ENCODE peak calls at places on chromosomes 5 and 9, in nine cellular contexts. One of them, this sample, is unnamed.

GRCh38 chr5:386432-387341 is 56.3 kb upstream of the EXOC3 start:
- DNase-seq in colonic mucosa: peak; percentile 9
- DNase-seq in HepG2: no peak
- DNase-seq in ovary: no peak
- DNase-seq in spleen: no peak
- DNase-seq in IMR-90: peak; percentile 76
- DNase-seq in cardiac fibroblast: peak; percentile 26
- DNase-seq in kidney epithelial cell: no peak
- DNase-seq in tibial artery: no peak
- DNase-seq in this sample: no peak

GRCh38 chr9:107983762-107984161 is 494.2 kb upstream of the KLF4 start:
- DNase-seq in colonic mucosa: no peak
- DNase-seq in HepG2: no peak
- DNase-seq in ovary: no peak
- DNase-seq in spleen: no peak
- DNase-seq in IMR-90: no peak
- DNase-seq in cardiac fibroblast: no peak
- DNase-seq in kidney epithelial cell: no peak
- DNase-seq in tibial artery: no peak
- DNase-seq in this sample: no peak

GRCh38 chr5:55154893-55155292 is 5.1 kb upstream of the GPX8 start:
- DNase-seq in colonic mucosa: no peak
- DNase-seq in HepG2: no peak
- DNase-seq in ovary: no peak
- DNase-seq in spleen: no peak
- DNase-seq in IMR-90: peak; percentile 80
- DNase-seq in cardiac fibroblast: peak; percentile 82
- DNase-seq in kidney epithelial cell: no peak
- DNase-seq in tibial artery: no peak
- DNase-seq in this sample: no peak

GRCh38 chr5:69048233-69048632 is 45.6 kb upstream of the SLC30A5 start:
- DNase-seq in colonic mucosa: no peak
- DNase-seq in HepG2: peak; percentile 7
- DNase-seq in ovary: no peak
- DNase-seq in spleen: no peak
- DNase-seq in IMR-90: no peak
- DNase-seq in cardiac fibroblast: peak; percentile 21
- DNase-seq in kidney epithelial cell: no peak
- DNase-seq in tibial artery: no peak
- DNase-seq in this sample: no peak

GRCh38 chr5:172123269-172123692 is 64.7 kb downstream of the STK10 start:
- DNase-seq in colonic mucosa: peak; percentile 66
- DNase-seq in HepG2: peak; percentile 55
- DNase-seq in ovary: peak; percentile 46
- DNase-seq in spleen: no peak
- DNase-seq in IMR-90: peak; percentile 67
- DNase-seq in cardiac fibroblast: peak; percentile 78
- DNase-seq in kidney epithelial cell: no peak
- DNase-seq in tibial artery: peak; percentile 71
- DNase-seq in this sample: no peak

GRCh38 chr9:108885643-108886348 is 23.7 kb downstream of the ACTL7A start:
- DNase-seq in colonic mucosa: peak; percentile 42
- DNase-seq in HepG2: peak; percentile 100
- DNase-seq in ovary: peak; percentile 78
- DNase-seq in spleen: no peak
- DNase-seq in IMR-90: peak; percentile 84
- DNase-seq in cardiac fibroblast: peak; percentile 94
- DNase-seq in kidney epithelial cell: peak; percentile 57
- DNase-seq in tibial artery: no peak
- DNase-seq in this sample: no peak

GRCh38 chr9:26685857-26686256 is 206.7 kb downstream of the CAAP1 start:
- DNase-seq in colonic mucosa: no peak
- DNase-seq in HepG2: no peak
- DNase-seq in ovary: no peak
- DNase-seq in spleen: no peak
- DNase-seq in IMR-90: peak; percentile 0
- DNase-seq in cardiac fibroblast: peak; percentile 5
- DNase-seq in kidney epithelial cell: no peak
- DNase-seq in tibial artery: no peak
- DNase-seq in this sample: no peak

GRCh38 chr5:123537845-123538244 is 25.9 kb downstream of the CSNK1G3 start:
- DNase-seq in colonic mucosa: no peak
- DNase-seq in HepG2: no peak
- DNase-seq in ovary: no peak
- DNase-seq in spleen: no peak
- DNase-seq in IMR-90: no peak
- DNase-seq in cardiac fibroblast: no peak
- DNase-seq in kidney epithelial cell: no peak
- DNase-seq in tibial artery: no peak
- DNase-seq in this sample: no peak

GRCh38 chr5:143102414-143102813 is 301.1 kb downstream of the NR3C1 start:
- DNase-seq in colonic mucosa: no peak
- DNase-seq in HepG2: no peak
- DNase-seq in ovary: no peak
- DNase-seq in spleen: no peak
- DNase-seq in IMR-90: no peak
- DNase-seq in cardiac fibroblast: no peak
- DNase-seq in kidney epithelial cell: no peak
- DNase-seq in tibial artery: no peak
- DNase-seq in this sample: no peak

GRCh38 chr9:91116226-91116625 is 245.5 kb downstream of the AUH start:
- DNase-seq in colonic mucosa: no peak
- DNase-seq in HepG2: no peak
- DNase-seq in ovary: no peak
- DNase-seq in spleen: no peak
- DNase-seq in IMR-90: no peak
- DNase-seq in cardiac fibroblast: no peak
- DNase-seq in kidney epithelial cell: no peak
- DNase-seq in tibial artery: no peak
- DNase-seq in this sample: no peak

GRCh38 chr9:109241931-109242330 is 74.9 kb upstream of the FRRS1L start:
- DNase-seq in colonic mucosa: no peak
- DNase-seq in HepG2: no peak
- DNase-seq in ovary: no peak
- DNase-seq in spleen: no peak
- DNase-seq in IMR-90: no peak
- DNase-seq in cardiac fibroblast: no peak
- DNase-seq in kidney epithelial cell: no peak
- DNase-seq in tibial artery: no peak
- DNase-seq in this sample: no peak

GRCh38 chr5:67494186-67494842 is 297.7 kb upstream of the CD180 start:
- DNase-seq in colonic mucosa: no peak
- DNase-seq in HepG2: no peak
- DNase-seq in ovary: peak; percentile 24
- DNase-seq in spleen: no peak
- DNase-seq in IMR-90: no peak
- DNase-seq in cardiac fibroblast: no peak
- DNase-seq in kidney epithelial cell: no peak
- DNase-seq in tibial artery: no peak
- DNase-seq in this sample: peak; percentile 51

GRCh38 chr5:123207852-123208251 is 118.8 kb downstream of the PRDM6 start:
- DNase-seq in colonic mucosa: no peak
- DNase-seq in HepG2: no peak
- DNase-seq in ovary: no peak
- DNase-seq in spleen: no peak
- DNase-seq in IMR-90: peak; percentile 27
- DNase-seq in cardiac fibroblast: no peak
- DNase-seq in kidney epithelial cell: no peak
- DNase-seq in tibial artery: no peak
- DNase-seq in this sample: no peak

GRCh38 chr5:119578937-119579336 is 50.4 kb upstream of the FAM170A start:
- DNase-seq in colonic mucosa: no peak
- DNase-seq in HepG2: peak; percentile 63
- DNase-seq in ovary: no peak
- DNase-seq in spleen: no peak
- DNase-seq in IMR-90: peak; percentile 2
- DNase-seq in cardiac fibroblast: peak; percentile 34
- DNase-seq in kidney epithelial cell: no peak
- DNase-seq in tibial artery: no peak
- DNase-seq in this sample: no peak
- TF ChIP-seq CTCF in colonic mucosa: no peak
- TF ChIP-seq CTCF in HepG2: peak; percentile 36
- TF ChIP-seq CTCF in ovary: no peak
- TF ChIP-seq CTCF in spleen: no peak
- TF ChIP-seq CTCF in IMR-90: peak; percentile 12
- TF ChIP-seq CTCF in cardiac fibroblast: no peak
- TF ChIP-seq CTCF in kidney epithelial cell: peak; percentile 20
- TF ChIP-seq CTCF in tibial artery: no peak
- TF ChIP-seq CTCF in this sample: no peak

GRCh38 chr9:95008151-95008771 is 281.8 kb downstream of the AOPEP start:
- DNase-seq in colonic mucosa: peak; percentile 61
- DNase-seq in HepG2: peak; percentile 86
- DNase-seq in ovary: no peak
- DNase-seq in spleen: no peak
- DNase-seq in IMR-90: no peak
- DNase-seq in cardiac fibroblast: peak; percentile 61
- DNase-seq in kidney epithelial cell: no peak
- DNase-seq in tibial artery: no peak
- DNase-seq in this sample: no peak

GRCh38 chr9:95007470-95007869 is 281.0 kb downstream of the AOPEP start:
- DNase-seq in colonic mucosa: no peak
- DNase-seq in HepG2: no peak
- DNase-seq in ovary: no peak
- DNase-seq in spleen: no peak
- DNase-seq in IMR-90: no peak
- DNase-seq in cardiac fibroblast: peak; percentile 78
- DNase-seq in kidney epithelial cell: no peak
- DNase-seq in tibial artery: no peak
- DNase-seq in this sample: no peak

GRCh38 chr9:95010431-95010838 is 283.9 kb downstream of the AOPEP start:
- DNase-seq in colonic mucosa: no peak
- DNase-seq in HepG2: no peak
- DNase-seq in ovary: no peak
- DNase-seq in spleen: no peak
- DNase-seq in IMR-90: no peak
- DNase-seq in cardiac fibroblast: no peak
- DNase-seq in kidney epithelial cell: no peak
- DNase-seq in tibial artery: no peak
- DNase-seq in this sample: no peak

GRCh38 chr9:95012035-95012708 is 285.7 kb downstream of the AOPEP start:
- DNase-seq in colonic mucosa: no peak
- DNase-seq in HepG2: no peak
- DNase-seq in ovary: no peak
- DNase-seq in spleen: no peak
- DNase-seq in IMR-90: no peak
- DNase-seq in cardiac fibroblast: no peak
- DNase-seq in kidney epithelial cell: no peak
- DNase-seq in tibial artery: no peak
- DNase-seq in this sample: no peak

GRCh38 chr9:95009459-95009858 is 283.0 kb downstream of the AOPEP start:
- DNase-seq in colonic mucosa: no peak
- DNase-seq in HepG2: no peak
- DNase-seq in ovary: no peak
- DNase-seq in spleen: no peak
- DNase-seq in IMR-90: no peak
- DNase-seq in cardiac fibroblast: no peak
- DNase-seq in kidney epithelial cell: no peak
- DNase-seq in tibial artery: no peak
- DNase-seq in this sample: no peak
- H3K4me3 ChIP-seq in colonic mucosa: no peak overlapping the region
- H3K4me3 ChIP-seq in HepG2: no peak overlapping the region
- H3K4me3 ChIP-seq in ovary: no peak overlapping the region
- H3K4me3 ChIP-seq in spleen: no peak overlapping the region
- H3K4me3 ChIP-seq in IMR-90: no peak overlapping the region
- H3K4me3 ChIP-seq in cardiac fibroblast: no peak overlapping the region
- H3K4me3 ChIP-seq in kidney epithelial cell: no peak overlapping the region
- H3K4me3 ChIP-seq in tibial artery: peak overlapping the region; percentile 88
- H3K4me3 ChIP-seq in this sample: no peak overlapping the region

GRCh38 chr5:15191012-15191411 is 309.0 kb upstream of the FBXL7 start:
- DNase-seq in colonic mucosa: no peak
- DNase-seq in HepG2: no peak
- DNase-seq in ovary: no peak
- DNase-seq in spleen: no peak
- DNase-seq in IMR-90: no peak
- DNase-seq in cardiac fibroblast: peak; percentile 7
- DNase-seq in kidney epithelial cell: no peak
- DNase-seq in tibial artery: no peak
- DNase-seq in this sample: no peak
- TF ChIP-seq CTCF in colonic mucosa: no peak
- TF ChIP-seq CTCF in HepG2: no peak
- TF ChIP-seq CTCF in ovary: no peak
- TF ChIP-seq CTCF in spleen: no peak
- TF ChIP-seq CTCF in IMR-90: no peak
- TF ChIP-seq CTCF in cardiac fibroblast: no peak
- TF ChIP-seq CTCF in kidney epithelial cell: peak; percentile 5
- TF ChIP-seq CTCF in tibial artery: no peak
- TF ChIP-seq CTCF in this sample: no peak

GRCh38 chr9:211557-211956 is 3.1 kb upstream of the DOCK8 start:
- DNase-seq in colonic mucosa: no peak
- DNase-seq in HepG2: no peak
- DNase-seq in ovary: no peak
- DNase-seq in spleen: no peak
- DNase-seq in IMR-90: no peak
- DNase-seq in cardiac fibroblast: peak; percentile 39
- DNase-seq in kidney epithelial cell: no peak
- DNase-seq in tibial artery: peak; percentile 23
- DNase-seq in this sample: no peak

GRCh38 chr9:214488-215448 is at the start of gene DOCK8:
- DNase-seq in colonic mucosa: peak; percentile 67
- DNase-seq in HepG2: peak; percentile 31
- DNase-seq in ovary: peak; percentile 24
- DNase-seq in spleen: peak; percentile 97
- DNase-seq in IMR-90: no peak
- DNase-seq in cardiac fibroblast: peak; percentile 44
- DNase-seq in kidney epithelial cell: peak; percentile 2
- DNase-seq in tibial artery: peak; percentile 58
- DNase-seq in this sample: peak; percentile 85

GRCh38 chr9:219670-220365 is 5.2 kb downstream of the DOCK8 start:
- DNase-seq in colonic mucosa: no peak
- DNase-seq in HepG2: no peak
- DNase-seq in ovary: no peak
- DNase-seq in spleen: no peak
- DNase-seq in IMR-90: no peak
- DNase-seq in cardiac fibroblast: no peak
- DNase-seq in kidney epithelial cell: no peak
- DNase-seq in tibial artery: peak; percentile 31
- DNase-seq in this sample: peak; percentile 58

GRCh38 chr9:212265-212664 is 2.4 kb upstream of the DOCK8 start:
- DNase-seq in colonic mucosa: no peak
- DNase-seq in HepG2: no peak
- DNase-seq in ovary: no peak
- DNase-seq in spleen: no peak
- DNase-seq in IMR-90: no peak
- DNase-seq in cardiac fibroblast: no peak
- DNase-seq in kidney epithelial cell: no peak
- DNase-seq in tibial artery: no peak
- DNase-seq in this sample: no peak

DNA sequence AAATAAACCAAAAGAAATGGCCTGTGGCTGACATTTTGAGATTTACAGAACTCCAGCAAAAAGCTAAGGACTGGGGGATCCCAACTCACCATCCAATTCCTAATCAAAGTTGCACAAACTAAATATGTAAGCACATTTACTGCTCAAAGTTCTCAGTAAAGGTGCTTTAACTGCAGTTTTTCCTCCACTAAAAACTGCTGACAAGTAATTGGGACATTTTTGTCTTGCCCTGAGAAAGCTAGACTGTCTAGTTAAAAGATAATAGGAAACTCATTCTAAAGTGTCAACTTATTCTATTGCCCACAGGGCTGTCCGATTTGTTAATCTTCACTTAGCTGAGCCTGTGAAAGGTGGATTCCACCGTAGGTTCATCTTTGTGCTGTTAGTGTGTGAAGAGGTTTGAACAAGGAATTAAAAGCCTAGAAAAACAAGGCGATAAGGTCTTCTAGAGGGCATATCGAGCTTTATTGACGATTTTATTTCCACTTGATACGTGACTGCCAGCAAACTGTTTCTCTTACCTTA is 1.0 kb downstream of the DOCK8 start:
- DNase-seq in colonic mucosa: no peak
- DNase-seq in HepG2: no peak
- DNase-seq in ovary: no peak
- DNase-seq in spleen: no peak
- DNase-seq in IMR-90: no peak
- DNase-seq in cardiac fibroblast: no peak
- DNase-seq in kidney epithelial cell: no peak
- DNase-seq in tibial artery: no peak
- DNase-seq in this sample: no peak
- H3K4me3 ChIP-seq in colonic mucosa: peak overlapping the region; percentile 65
- H3K4me3 ChIP-seq in HepG2: peak overlapping the region; percentile 77
- H3K4me3 ChIP-seq in ovary: peak overlapping the region; percentile 43
- H3K4me3 ChIP-seq in spleen: peak overlapping the region; percentile 74
- H3K4me3 ChIP-seq in IMR-90: no peak overlapping the region
- H3K4me3 ChIP-seq in cardiac fibroblast: no peak overlapping the region
- H3K4me3 ChIP-seq in kidney epithelial cell: no peak overlapping the region
- H3K4me3 ChIP-seq in tibial artery: peak overlapping the region; percentile 53
- H3K4me3 ChIP-seq in this sample: peak overlapping the region; percentile 46

This sample was measured in left lung.